ENCODE peak calls at places on chromosome 18, in six cellular contexts. P, L, I, C, W and G are unnamed samples.

GRCh38 chr18:51480562-51481261 is 283.2 kb upstream of the MEX3C start:
- DNase-seq in P (no peak), L (no peak), I (no peak), C (no peak), W (no peak), G (no peak)

GRCh38 chr18:67266591-67267237 is 249.8 kb downstream of the DSEL start:
- DNase-seq in P (no peak), L (no peak), I (peak; percentile 57), C (peak; percentile 79), W (no peak), G (no peak)

GRCh38 chr18:26922313-26922712 is 56.8 kb upstream of the AQP4 start:
- DNase-seq in P (no peak), L (no peak), I (no peak), C (no peak), W (no peak), G (no peak)

GRCh38 chr18:8730080-8730827 is 24.9 kb downstream of the MTCL1 start:
- DNase-seq in P (no peak), L (no peak), I (peak; percentile 93), C (peak; percentile 69), W (peak; percentile 69), G (no peak)

GRCh38 chr18:26133652-26134051 is at the start of gene PSMA8:
- DNase-seq in P (peak; percentile 68), L (no peak), I (no peak), C (no peak), W (peak; percentile 21), G (peak; percentile 40)

GRCh38 chr18:8643479-8643878 is 34.2 kb downstream of the RAB12 start:
- DNase-seq in P (no peak), L (no peak), I (no peak), C (no peak), W (no peak), G (no peak)

GRCh38 chr18:72935744-72936143 is 68.0 kb upstream of the NETO1 start:
- DNase-seq in P (no peak), L (no peak), I (no peak), C (no peak), W (no peak), G (no peak)

GRCh38 chr18:50396005-50396404 is 21.2 kb downstream of the SKA1 start:
- DNase-seq in P (no peak), L (no peak), I (no peak), C (no peak), W (no peak), G (no peak)

GRCh38 chr18:55407774-55408535 is 180.0 kb downstream of the TCF4 start:
- DNase-seq in P (no peak), L (no peak), I (no peak), C (no peak), W (no peak), G (no peak)

GRCh38 chr18:48988508-48989303 is 37.9 kb upstream of the SMAD7 start:
- DNase-seq in P (no peak), L (no peak), I (no peak), C (no peak), W (no peak), G (no peak)

GRCh38 chr18:56565596-56566355 is 72.6 kb downstream of the TXNL1 start:
- DNase-seq in P (no peak), L (no peak), I (peak; percentile 43), C (peak; percentile 97), W (no peak), G (no peak)

GRCh38 chr18:10473152-10473551 is 18.7 kb downstream of the APCDD1 start:
- DNase-seq in P (no peak), L (no peak), I (no peak), C (no peak), W (no peak), G (no peak)

GRCh38 chr18:55031979-55032378 is 72.7 kb upstream of the CCDC68 start:
- DNase-seq in P (no peak), L (no peak), I (no peak), C (no peak), W (no peak), G (no peak)

GRCh38 chr18:68660355-68661183 is 54.3 kb downstream of the TMX3 start:
- DNase-seq in P (no peak), L (no peak), I (peak; percentile 60), C (peak; percentile 68), W (no peak), G (peak; percentile 10)

GRCh38 chr18:36023336-36023735 is 44.0 kb downstream of the RPRD1A start:
- DNase-seq in P (no peak), L (no peak), I (no peak), C (no peak), W (no peak), G (no peak)

GRCh38 chr18:44514106-44514505 is 166.6 kb upstream of the SETBP1 start:
- DNase-seq in P (no peak), L (no peak), I (no peak), C (peak; percentile 19), W (no peak), G (no peak)

GRCh38 chr18:10851824-10852225 is 297.5 kb downstream of the PIEZO2 start:
- DNase-seq in P (no peak), L (no peak), I (peak; percentile 72), C (peak; percentile 67), W (no peak), G (peak; percentile 58)

GRCh38 chr18:10442551-10442971 is 11.9 kb upstream of the APCDD1 start:
- DNase-seq in P (no peak), L (no peak), I (no peak), C (no peak), W (no peak), G (no peak)

GRCh38 chr18:44149706-44150105 is 531.0 kb upstream of the SETBP1 start:
- DNase-seq in P (no peak), L (no peak), I (peak; percentile 89), C (peak; percentile 93), W (no peak), G (no peak)

GRCh38 chr18:24657461-24657860 is 197.0 kb downstream of the HRH4 start:
- DNase-seq in P (no peak), L (no peak), I (no peak), C (no peak), W (no peak), G (no peak)

GRCh38 chr18:35392375-35392774 is 15.2 kb upstream of the ZNF396 start:
- DNase-seq in P (no peak), L (no peak), I (no peak), C (no peak), W (no peak), G (no peak)

GRCh38 chr18:21896732-21897336 is 156.2 kb downstream of the MIB1 start:
- DNase-seq in P (no peak), L (no peak), I (no peak), C (no peak), W (no peak), G (no peak)

GRCh38 chr18:42018831-42019230 is 63.8 kb downstream of the PIK3C3 start:
- DNase-seq in P (no peak), L (no peak), I (no peak), C (no peak), W (no peak), G (no peak)

GRCh38 chr18:22277758-22278157 is 108.4 kb downstream of the GATA6 start:
- DNase-seq in P (no peak), L (no peak), I (no peak), C (peak; percentile 71), W (no peak), G (no peak)

GRCh38 chr18:22223263-22223960 is 54.0 kb downstream of the GATA6 start:
- DNase-seq in P (peak; percentile 93), L (no peak), I (peak; percentile 89), C (peak; percentile 96), W (peak; percentile 37), G (no peak)

GRCh38 chr18:31553800-31554199 is 37.9 kb upstream of the TTR start:
- DNase-seq in P (no peak), L (no peak), I (no peak), C (peak; percentile 12), W (no peak), G (no peak)
- TF ChIP-seq CTCF in P (no peak), L (peak; percentile 15), I (peak; percentile 20), C (peak; percentile 25), W (no peak), G (no peak)

GRCh38 chr18:3121256-3121655 is 98.5 kb downstream of the MYOM1 start:
- DNase-seq in P (no peak), L (no peak), I (no peak), C (peak; percentile 21), W (no peak), G (no peak)
- TF ChIP-seq CTCF in P (no peak), L (no peak), I (no peak), C (peak; percentile 15), W (no peak), G (no peak)

GRCh38 chr18:23616258-23616657 is 30.0 kb upstream of the NPC1 start:
- DNase-seq in P (no peak), L (no peak), I (no peak), C (no peak), W (no peak), G (no peak)

GRCh38 chr18:23614891-23615290 is 28.6 kb upstream of the NPC1 start:
- DNase-seq in P (no peak), L (no peak), I (no peak), C (no peak), W (no peak), G (no peak)

GRCh38 chr18:23619388-23619873 is 33.1 kb upstream of the NPC1 start:
- DNase-seq in P (peak; percentile 71), L (peak; percentile 22), I (peak; percentile 10), C (peak; percentile 55), W (peak; percentile 14), G (no peak)

GRCh38 chr18:23617412-23618009 is 31.2 kb upstream of the NPC1 start:
- DNase-seq in P (no peak), L (no peak), I (no peak), C (no peak), W (no peak), G (peak; percentile 39)

DNA sequence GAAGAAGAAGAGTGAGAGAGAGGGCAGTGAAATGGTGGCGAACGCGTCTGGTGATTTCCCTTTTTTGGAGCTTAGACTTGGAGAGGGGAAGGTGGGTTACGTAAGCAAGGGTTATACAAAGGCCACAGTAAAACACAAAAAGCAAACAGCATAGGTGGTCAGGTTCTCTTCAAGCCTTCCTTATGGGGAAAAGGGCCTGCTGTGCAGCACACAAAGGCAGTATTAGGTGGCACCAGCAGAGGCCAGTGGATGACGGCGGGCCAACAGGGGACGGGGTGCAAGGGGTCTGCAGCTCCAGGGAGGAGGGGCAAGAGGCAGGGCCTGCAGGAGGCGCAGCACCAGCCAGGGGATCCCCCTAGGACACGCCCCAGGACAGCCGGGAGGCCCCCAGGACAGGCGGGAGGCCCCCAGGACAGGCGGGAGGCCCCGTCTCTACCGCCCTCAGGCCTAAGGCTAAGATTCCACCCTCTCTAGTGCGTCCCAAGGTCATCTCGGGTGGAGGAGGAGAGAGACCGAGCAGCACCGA is 32.6 kb upstream of the NPC1 start:
- DNase-seq in P (peak; percentile 74), L (peak; percentile 36), I (no peak), C (peak; percentile 24), W (no peak), G (peak; percentile 54)
- TF ChIP-seq CTCF in P (no peak), L (peak; percentile 43), I (peak; percentile 15), C (no peak), W (no peak), G (no peak)

DNA sequence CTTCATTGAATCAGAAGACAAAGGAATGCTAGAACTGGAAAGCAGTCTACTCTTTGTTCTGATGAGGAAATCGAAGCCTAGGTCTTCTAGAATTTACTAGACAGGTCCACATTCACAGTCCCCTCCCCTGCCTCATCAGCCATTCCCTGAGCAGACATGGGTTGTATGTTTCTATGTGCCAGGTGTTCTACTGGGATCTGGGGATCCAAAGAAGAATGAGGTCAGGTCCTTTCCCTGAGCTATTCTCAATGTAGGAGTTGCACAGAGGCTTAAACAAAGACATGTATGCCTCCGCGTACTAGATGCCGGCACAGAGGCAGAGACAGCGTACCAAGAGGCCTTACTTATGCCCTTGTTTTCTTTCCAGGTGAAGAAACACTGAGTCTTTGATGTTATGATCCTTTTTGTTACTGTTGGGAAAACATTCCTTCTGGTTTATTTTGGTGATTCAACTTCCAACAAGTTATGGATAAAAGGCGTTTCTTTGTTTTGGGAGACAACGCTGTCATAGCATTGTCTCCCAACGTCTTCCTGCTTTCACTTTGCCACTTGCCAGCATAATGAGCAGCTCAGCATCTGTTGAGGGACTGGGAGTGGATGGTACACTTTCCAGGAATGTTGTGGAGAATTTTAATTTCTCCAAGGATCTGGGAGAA is 174.4 kb downstream of the ALPK2 start:
- DNase-seq in P (no peak), L (no peak), I (no peak), C (no peak), W (no peak), G (no peak)
- TF ChIP-seq CTCF in P (no peak), L (no peak), I (no peak), C (no peak), W (no peak), G (no peak)